ENCODE peak calls at places on chromosomes 3 and 15, in ten cellular contexts. X is cardiac muscle cell, Z is body of pancreas, M is IMR-90, Y is osteoblast, G is fibroblast of lung, R is A549, Q is kidney, C is stomach, K is transverse colon. T is an unnamed sample. For H3K9me3, the result is how much of the 10 kb centered on the place peaks cover.

GRCh38 chr3:6622260-6622659 is 238.7 kb upstream of the GRM7 start:
- DNase-seq in X (no peak), Z (no peak), M (no peak), Y (no peak), G (no peak), R (no peak), Q (no peak), C (no peak), K (no peak), T (no peak)

GRCh38 chr3:13229291-13229949 is 156.2 kb upstream of the IQSEC1 start:
- DNase-seq in X (no peak), Z (no peak), M (peak), Y (peak), G (no peak), R (peak), Q (peak), C (no peak), K (no peak), T (no peak)

GRCh38 chr15:90407871-90408317 is 19.9 kb downstream of the IQGAP1 start:
- DNase-seq in X (no peak), Z (no peak), M (peak), Y (no peak), G (no peak), R (no peak), Q (no peak), C (no peak), K (no peak), T (no peak)

GRCh38 chr3:100260081-100260684 is 609 bp upstream of the TBC1D23 start:
- DNase-seq in X (peak), Z (peak), M (peak), Y (peak), G (peak), R (no peak), Q (peak), C (no peak), K (peak), T (no peak)

GRCh38 chr3:14371573-14372474 is 30.6 kb upstream of the SLC6A6 start:
- DNase-seq in X (peak), Z (peak), M (peak), Y (peak), G (peak), R (peak), Q (peak), C (peak), K (peak), T (no peak)

GRCh38 chr15:65927545-65927944 is 58.3 kb downstream of the RAB11A start:
- DNase-seq in X (no peak), Z (no peak), M (no peak), Y (no peak), G (no peak), R (peak), Q (no peak), C (no peak), K (no peak), T (no peak)

GRCh38 chr3:113695426-113695817 is 1.0 kb downstream of the USF3 start:
- DNase-seq in X (peak), Z (no peak), M (peak), Y (no peak), G (peak), R (no peak), Q (no peak), C (no peak), K (no peak), T (no peak)

GRCh38 chr3:52190294-52190841 is 7.6 kb upstream of the ALAS1 start:
- DNase-seq in X (no peak), Z (peak), M (peak), Y (peak), G (peak), R (no peak), Q (peak), C (peak), K (no peak), T (no peak)

DNA sequence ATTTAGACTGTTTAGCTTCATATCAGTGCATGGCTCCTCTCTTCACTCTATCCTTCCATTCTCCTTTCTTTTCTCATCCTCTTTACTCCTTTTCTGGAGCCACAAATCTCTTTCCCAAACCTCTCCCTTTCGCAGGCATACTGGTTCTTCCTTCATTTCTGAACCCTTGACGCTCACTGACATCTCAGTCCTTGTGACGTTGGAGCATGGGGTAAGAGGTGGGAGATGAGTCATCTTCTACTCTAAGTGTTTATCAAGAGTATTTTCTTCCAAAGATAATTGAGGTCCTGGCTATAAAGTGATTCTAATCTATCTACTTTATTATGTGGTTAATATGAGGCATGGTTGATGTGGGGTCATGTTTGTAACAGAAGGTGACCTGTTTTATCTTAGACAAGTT is 414.2 kb downstream of the AGBL1 start:
- DNase-seq in X (no peak), Z (no peak), M (no peak), Y (no peak), G (no peak), R (peak), Q (no peak), C (no peak), K (no peak), T (no peak)
- H3K9me3 ChIP-seq in X (under half), Z (under half), M (under half), Y (under half), G (under half), R (under half), Q (under half), C (under half), K (under half), T (under half)

DNA sequence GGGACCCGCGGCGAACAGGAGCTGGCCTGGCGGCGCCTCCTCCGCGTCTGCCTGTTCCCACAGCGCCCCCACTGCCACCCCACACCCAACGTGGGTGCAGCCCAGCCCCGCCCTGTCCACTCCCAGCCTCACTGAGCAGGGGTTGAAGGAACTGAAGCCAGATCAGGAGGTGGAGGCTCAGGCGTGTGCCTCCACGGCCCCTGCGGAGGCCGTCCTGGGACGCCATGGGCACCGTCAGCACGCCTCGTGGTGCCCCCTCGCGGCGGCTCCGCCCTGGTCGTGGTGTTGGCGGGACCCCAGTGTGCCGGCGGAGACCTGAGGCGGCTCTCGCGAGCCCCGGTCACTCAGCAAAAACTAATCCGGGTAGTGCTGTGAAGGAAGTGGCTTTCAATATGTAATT is 39.0 kb upstream of the PRSS50 start:
- DNase-seq in X (no peak), Z (no peak), M (no peak), Y (no peak), G (no peak), R (no peak), Q (no peak), C (no peak), K (no peak), T (no peak)
- TF ChIP-seq CTCF in X (no peak), Z (no peak), M (no peak), Y (no peak), G (no peak), R (no peak), Q (no peak), C (no peak), K (no peak), T (no peak)

GRCh38 chr15:29270976-29271375 is 1.4 kb upstream of the NSMCE3 start:
- DNase-seq in X (no peak), Z (no peak), M (peak), Y (no peak), G (peak), R (no peak), Q (no peak), C (no peak), K (no peak), T (no peak)

GRCh38 chr15:29270169-29270955 is 740 bp upstream of the NSMCE3 start:
- DNase-seq in X (no peak), Z (no peak), M (peak), Y (peak), G (peak), R (no peak), Q (no peak), C (no peak), K (no peak), T (no peak)

GRCh38 chr15:29269485-29270168 is at the start of gene NSMCE3:
- DNase-seq in X (peak), Z (peak), M (peak), Y (peak), G (peak), R (peak), Q (peak), C (peak), K (peak), T (peak)

GRCh38 chr15:29268706-29269484 is 727 bp downstream of the NSMCE3 start:
- DNase-seq in X (peak), Z (peak), M (peak), Y (no peak), G (peak), R (peak), Q (peak), C (no peak), K (peak), T (no peak)

GRCh38 chr15:29272219-29272618 is 2.6 kb upstream of the NSMCE3 start:
- DNase-seq in X (no peak), Z (no peak), M (no peak), Y (no peak), G (no peak), R (no peak), Q (no peak), C (no peak), K (no peak), T (no peak)
- H3K27ac ChIP-seq in X (peak), Z (peak), M (no peak), Y (no peak), G (no peak), R (no peak), Q (no peak), C (no peak), K (no peak), T (no peak)

GRCh38 chr15:87538327-87538834 is 718.2 kb downstream of the NTRK3 start:
- DNase-seq in X (no peak), Z (no peak), M (no peak), Y (no peak), G (no peak), R (no peak), Q (no peak), C (no peak), K (no peak), T (no peak)

DNA sequence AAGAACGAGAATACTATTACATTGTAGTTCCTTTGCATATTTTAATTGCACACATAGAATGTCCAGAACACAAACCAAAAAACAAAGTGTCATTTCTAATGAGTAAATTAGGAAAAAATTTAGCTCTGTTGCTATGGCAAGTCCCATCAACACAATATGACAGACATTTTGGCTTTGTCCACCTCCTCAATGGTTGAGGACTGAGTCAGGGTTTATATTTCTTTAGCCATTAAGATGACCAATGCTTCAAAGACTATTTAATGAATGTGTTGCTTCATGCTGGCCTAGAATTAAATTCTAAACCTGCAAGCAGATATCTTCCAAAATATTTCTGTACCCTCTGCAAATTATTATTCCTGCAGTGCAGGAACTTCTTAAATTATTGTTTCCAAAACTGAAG is 719.2 kb downstream of the NTRK3 start:
- DNase-seq in X (no peak), Z (no peak), M (no peak), Y (no peak), G (peak), R (no peak), Q (no peak), C (no peak), K (no peak), T (no peak)
- H3K9me3 ChIP-seq in X (under half), Z (under half), M (under half), Y (under half), G (under half), R (under half), Q (under half), C (under half), K (under half), T (under half)

DNA sequence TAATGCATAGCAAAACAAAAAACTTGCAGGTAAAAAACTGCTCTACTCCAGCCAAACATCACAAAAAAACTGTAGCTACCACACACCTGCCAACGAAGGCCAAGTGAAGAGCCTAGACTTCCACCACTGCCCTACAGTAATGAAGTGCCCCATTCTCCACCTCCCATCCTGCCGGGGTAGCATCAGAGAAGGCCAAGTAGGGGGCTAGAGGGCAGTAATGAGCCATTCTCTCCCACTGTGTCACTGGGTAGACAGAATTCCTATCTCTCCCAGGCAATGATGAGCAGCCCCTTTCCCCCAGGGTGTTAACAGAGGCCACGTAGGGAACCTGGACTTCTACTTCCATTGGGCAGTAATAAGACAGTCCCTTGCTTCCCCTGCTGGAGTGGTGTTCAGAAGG is 9.5 kb downstream of the SEC22C start:
- DNase-seq in X (peak), Z (peak), M (peak), Y (no peak), G (peak), R (peak), Q (no peak), C (no peak), K (peak), T (no peak)
- TF ChIP-seq CTCF in X (peak), Z (peak), M (peak), Y (peak), G (peak), R (peak), Q (peak), C (peak), K (no peak), T (peak)

DNA sequence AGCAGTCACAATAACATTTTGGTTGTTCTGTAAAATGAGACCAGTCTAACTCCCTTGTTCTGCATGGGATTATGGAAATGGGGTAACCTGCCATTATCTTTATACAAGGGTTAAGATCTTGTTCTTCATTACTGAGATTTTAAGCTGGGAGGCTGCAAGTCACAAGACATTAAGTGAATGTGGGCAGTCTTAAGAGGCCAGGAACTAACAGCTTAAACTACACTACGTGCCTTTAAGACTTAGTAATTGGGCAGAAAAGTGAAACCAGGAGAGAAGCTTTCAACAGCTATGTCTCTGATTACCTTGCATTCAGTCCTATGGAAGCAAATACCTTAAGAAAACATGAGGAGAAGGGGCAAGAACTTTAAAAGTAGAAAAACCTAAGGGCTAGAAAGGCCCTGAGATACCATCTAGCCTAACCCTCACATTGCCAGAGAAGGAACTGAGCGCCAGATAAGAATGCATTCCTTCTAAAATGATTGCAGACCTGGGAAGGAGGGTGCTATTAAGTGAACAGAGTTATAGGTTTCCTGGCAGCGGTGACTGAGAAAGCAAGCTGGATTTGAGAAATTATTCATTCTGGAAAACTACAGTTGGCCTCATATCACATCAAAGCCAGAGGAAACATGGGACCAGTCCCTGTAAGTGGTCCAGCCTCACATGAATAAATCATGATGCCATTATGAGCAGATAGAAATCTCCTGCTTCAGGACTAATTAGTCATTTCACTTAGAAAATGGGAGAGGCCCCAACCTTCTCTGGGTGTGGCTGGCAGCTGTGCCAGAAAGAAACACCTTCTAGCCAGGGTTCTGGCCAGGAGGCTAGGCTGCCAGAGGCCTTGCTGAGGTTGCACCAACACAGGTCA is 32.9 kb downstream of the DAPK2 start:
- DNase-seq in X (no peak), Z (no peak), M (no peak), Y (peak), G (peak), R (no peak), Q (no peak), C (peak), K (peak), T (no peak)
- H3K27ac ChIP-seq in X (no peak), Z (peak), M (no peak), Y (no peak), G (no peak), R (peak), Q (no peak), C (peak), K (peak), T (no peak)

DNA sequence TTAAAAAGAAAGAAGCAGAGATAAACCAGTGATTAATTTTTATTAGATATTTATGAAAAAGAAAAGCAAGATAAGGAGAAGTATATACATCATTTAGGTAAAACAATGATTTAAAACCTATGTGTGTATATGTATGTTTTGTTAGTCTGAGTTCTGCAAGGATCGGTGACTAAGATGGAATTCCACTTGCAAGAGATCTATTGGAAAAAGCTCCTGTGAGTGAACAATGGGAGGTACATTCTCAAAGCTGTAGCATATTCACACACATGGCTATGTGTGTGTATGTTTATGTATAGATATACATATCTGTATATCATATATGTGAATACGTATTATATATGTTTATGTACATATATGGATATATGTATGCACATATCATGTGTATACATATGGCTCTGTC is 54.4 kb downstream of the AMOTL2 start:
- DNase-seq in X (no peak), Z (no peak), M (no peak), Y (no peak), G (no peak), R (no peak), Q (no peak), C (no peak), K (no peak), T (no peak)
- H3K9me3 ChIP-seq in X (under half), Z (under half), M (under half), Y (under half), G (under half), R (under half), Q (under half), C (under half), K (under half), T (under half)

GRCh38 chr15:48965972-48966371 is 2.3 kb upstream of the SHC4 start:
- DNase-seq in X (no peak), Z (no peak), M (peak), Y (peak), G (peak), R (peak), Q (no peak), C (no peak), K (no peak), T (no peak)
- TF ChIP-seq CTCF in X (peak), Z (no peak), M (peak), Y (no peak), G (peak), R (peak), Q (no peak), C (no peak), K (no peak), T (peak)

GRCh38 chr15:58793862-58794261 is 22.8 kb downstream of the MINDY2 start:
- DNase-seq in X (no peak), Z (peak), M (no peak), Y (peak), G (peak), R (no peak), Q (no peak), C (no peak), K (no peak), T (no peak)
- H3K27ac ChIP-seq in X (no peak), Z (peak), M (no peak), Y (no peak), G (no peak), R (no peak), Q (peak), C (no peak), K (no peak), T (no peak)

DNA sequence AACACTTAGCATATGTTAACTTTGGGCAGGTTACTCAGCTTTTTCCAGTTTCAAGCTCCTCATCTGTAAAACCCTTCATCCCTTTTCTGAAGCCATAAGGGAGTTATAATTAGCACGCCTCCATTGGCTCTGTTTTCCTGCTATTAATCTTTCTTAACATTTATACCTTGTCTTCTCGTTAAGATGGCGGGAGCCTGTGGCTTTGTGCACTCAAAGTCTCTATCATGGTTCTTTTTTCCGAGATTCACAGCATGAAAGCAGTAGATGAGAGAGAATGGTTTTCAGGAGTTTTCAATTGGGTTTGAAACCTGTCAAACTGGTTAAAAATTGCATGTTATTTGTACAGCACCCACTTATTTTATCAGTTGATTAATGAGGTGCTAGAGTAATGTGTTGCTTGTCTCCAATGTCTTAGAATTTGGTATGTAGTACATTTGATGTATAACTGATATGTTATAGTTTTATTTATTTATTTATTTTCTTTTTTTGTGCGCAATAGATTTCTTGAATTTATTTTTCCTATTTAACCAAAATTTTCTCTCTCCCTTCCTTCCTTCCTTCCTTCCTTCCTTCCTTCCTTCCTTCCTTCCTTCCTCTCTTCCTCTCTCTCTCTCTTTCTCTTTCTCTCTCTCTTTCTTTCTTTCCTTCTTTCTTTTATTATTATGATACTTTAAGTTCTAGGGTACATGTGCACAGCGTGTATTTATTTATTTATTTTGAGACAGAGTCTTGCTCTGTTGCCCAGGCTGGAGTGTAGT is 256.0 kb upstream of the TBL1XR1 start:
- DNase-seq in X (no peak), Z (no peak), M (no peak), Y (no peak), G (no peak), R (no peak), Q (no peak), C (no peak), K (no peak), T (no peak)
- H3K9me3 ChIP-seq in X (under half), Z (under half), M (under half), Y (under half), G (under half), R (under half), Q (under half), C (under half), K (under half), T (under half)

T was measured in AG04450.